ENCODE peak calls at places on chromosomes 12 and 14, in ten cellular contexts. I is cardiac muscle cell; E is Peyer's patch; T is tibial artery; X is uterus; Z is naive thymus-derived CD4-positive, alpha-beta T cell; Y is aorta; K is GM23338; B is small intestine; H is left ventricle myocardium inferior. Q is an unnamed sample.

GRCh38 chr12:12800406-12801180 is 12.6 kb upstream of the DDX47 start:
- DNase-seq in I (no peak), E (no peak), T (no peak), X (no peak), Z (no peak), Y (no peak), K (no peak), B (no peak), H (no peak), Q (no peak)

GRCh38 chr14:50099335-50099734 is 17.0 kb downstream of the VCPKMT start:
- DNase-seq in I (no peak), E (peak; percentile 66), T (no peak), X (no peak), Z (no peak), Y (no peak), K (no peak), B (peak; percentile 89), H (no peak), Q (no peak)

GRCh38 chr12:2795291-2796186 is 769 bp downstream of the FKBP4 start:
- DNase-seq in I (peak; percentile 86), E (peak; percentile 88), T (peak; percentile 81), X (peak; percentile 77), Z (peak; percentile 67), Y (peak; percentile 87), K (peak; percentile 79), B (peak; percentile 76), H (peak; percentile 87), Q (peak; percentile 82)

GRCh38 chr14:67251573-67252226 is 10.5 kb downstream of the PALS1 start:
- DNase-seq in I (no peak), E (no peak), T (no peak), X (no peak), Z (no peak), Y (no peak), K (peak; percentile 24), B (no peak), H (no peak), Q (no peak)

GRCh38 chr12:54984602-54985376 is at the start of gene TESPA1:
- DNase-seq in I (no peak), E (peak; percentile 52), T (peak; percentile 52), X (peak; percentile 31), Z (peak; percentile 94), Y (peak; percentile 80), K (no peak), B (peak; percentile 62), H (peak; percentile 60), Q (peak; percentile 79)

GRCh38 chr12:76303989-76304460 is 44.2 kb downstream of the BBS10 start:
- DNase-seq in I (no peak), E (no peak), T (no peak), X (no peak), Z (no peak), Y (no peak), K (no peak), B (no peak), H (no peak), Q (no peak)

GRCh38 chr12:79058342-79058741 is 193.8 kb downstream of the SYT1 start:
- DNase-seq in I (no peak), E (no peak), T (no peak), X (no peak), Z (no peak), Y (no peak), K (no peak), B (no peak), H (no peak), Q (no peak)

GRCh38 chr12:96078281-96078761 is 42.9 kb upstream of the LTA4H start:
- DNase-seq in I (no peak), E (no peak), T (no peak), X (peak; percentile 43), Z (no peak), Y (no peak), K (no peak), B (no peak), H (peak; percentile 60), Q (peak; percentile 54)

GRCh38 chr12:110266381-110266909 is 14.6 kb upstream of the ATP2A2 start:
- DNase-seq in I (no peak), E (no peak), T (no peak), X (no peak), Z (no peak), Y (no peak), K (no peak), B (no peak), H (no peak), Q (no peak)

GRCh38 chr14:62443796-62444195 is 601.5 kb downstream of the KCNH5 start:
- DNase-seq in I (no peak), E (no peak), T (no peak), X (no peak), Z (no peak), Y (no peak), K (no peak), B (no peak), H (no peak), Q (no peak)

GRCh38 chr12:119829439-119829838 is 47.7 kb downstream of the CIT start:
- DNase-seq in I (no peak), E (no peak), T (no peak), X (no peak), Z (no peak), Y (no peak), K (no peak), B (no peak), H (no peak), Q (no peak)
- H3K36me3 ChIP-seq in I (no peaks in the 10 kb centered on the region), E (no peaks in the 10 kb centered on the region), T (no peaks in the 10 kb centered on the region), X (no peaks in the 10 kb centered on the region), Z (no peaks in the 10 kb centered on the region), Y (no peaks in the 10 kb centered on the region), K (peaks cover 10% of the 10 kb centered on the region), B (no peaks in the 10 kb centered on the region), H (no peaks in the 10 kb centered on the region), Q (no peaks in the 10 kb centered on the region)

DNA sequence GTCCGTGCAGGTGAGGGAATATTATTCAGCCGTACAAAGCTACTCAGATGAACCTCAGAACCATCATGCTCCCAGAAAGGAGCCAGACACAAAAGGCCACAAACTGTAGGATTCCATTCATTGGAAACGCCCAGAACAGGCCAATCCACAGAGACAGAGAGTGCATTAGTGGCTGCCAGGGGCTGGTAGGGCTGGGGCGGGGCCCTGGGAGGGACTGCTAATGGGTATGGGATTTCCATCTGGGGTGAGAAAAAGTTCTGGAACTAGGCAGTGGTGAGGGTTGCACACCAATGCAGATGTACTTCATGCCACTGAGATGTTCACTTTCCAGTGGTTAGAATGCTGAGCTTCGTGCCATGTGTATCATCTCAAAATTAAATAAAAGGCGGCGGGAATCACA is 101.1 kb downstream of the RFLNA start:
- DNase-seq in I (no peak), E (no peak), T (no peak), X (no peak), Z (no peak), Y (no peak), K (no peak), B (peak; percentile 32), H (no peak), Q (no peak)
- H3K36me3 ChIP-seq in I (peaks cover 22% of the 10 kb centered on the region), E (no peaks in the 10 kb centered on the region), T (peaks cover 6% of the 10 kb centered on the region), X (no peaks in the 10 kb centered on the region), Z (no peaks in the 10 kb centered on the region), Y (no peaks in the 10 kb centered on the region), K (peaks cover 1% of the 10 kb centered on the region), B (peaks cover 5% of the 10 kb centered on the region), H (peaks cover 45% of the 10 kb centered on the region), Q (peaks cover 75% of the 10 kb centered on the region)

GRCh38 chr14:103708750-103709187 is 6.5 kb downstream of the XRCC3 start:
- DNase-seq in I (no peak), E (no peak), T (no peak), X (no peak), Z (no peak), Y (peak; percentile 51), K (no peak), B (no peak), H (peak; percentile 57), Q (no peak)

GRCh38 chr14:103705524-103706284 is 9.5 kb downstream of the XRCC3 start:
- DNase-seq in I (no peak), E (no peak), T (no peak), X (no peak), Z (no peak), Y (peak; percentile 44), K (no peak), B (no peak), H (peak; percentile 24), Q (no peak)

GRCh38 chr14:103709814-103710213 is 5.4 kb downstream of the XRCC3 start:
- DNase-seq in I (no peak), E (no peak), T (no peak), X (no peak), Z (no peak), Y (no peak), K (no peak), B (no peak), H (no peak), Q (no peak)

GRCh38 chr14:103706551-103707328 is 8.5 kb downstream of the XRCC3 start:
- DNase-seq in I (no peak), E (no peak), T (no peak), X (no peak), Z (no peak), Y (peak; percentile 46), K (no peak), B (no peak), H (no peak), Q (no peak)

DNA sequence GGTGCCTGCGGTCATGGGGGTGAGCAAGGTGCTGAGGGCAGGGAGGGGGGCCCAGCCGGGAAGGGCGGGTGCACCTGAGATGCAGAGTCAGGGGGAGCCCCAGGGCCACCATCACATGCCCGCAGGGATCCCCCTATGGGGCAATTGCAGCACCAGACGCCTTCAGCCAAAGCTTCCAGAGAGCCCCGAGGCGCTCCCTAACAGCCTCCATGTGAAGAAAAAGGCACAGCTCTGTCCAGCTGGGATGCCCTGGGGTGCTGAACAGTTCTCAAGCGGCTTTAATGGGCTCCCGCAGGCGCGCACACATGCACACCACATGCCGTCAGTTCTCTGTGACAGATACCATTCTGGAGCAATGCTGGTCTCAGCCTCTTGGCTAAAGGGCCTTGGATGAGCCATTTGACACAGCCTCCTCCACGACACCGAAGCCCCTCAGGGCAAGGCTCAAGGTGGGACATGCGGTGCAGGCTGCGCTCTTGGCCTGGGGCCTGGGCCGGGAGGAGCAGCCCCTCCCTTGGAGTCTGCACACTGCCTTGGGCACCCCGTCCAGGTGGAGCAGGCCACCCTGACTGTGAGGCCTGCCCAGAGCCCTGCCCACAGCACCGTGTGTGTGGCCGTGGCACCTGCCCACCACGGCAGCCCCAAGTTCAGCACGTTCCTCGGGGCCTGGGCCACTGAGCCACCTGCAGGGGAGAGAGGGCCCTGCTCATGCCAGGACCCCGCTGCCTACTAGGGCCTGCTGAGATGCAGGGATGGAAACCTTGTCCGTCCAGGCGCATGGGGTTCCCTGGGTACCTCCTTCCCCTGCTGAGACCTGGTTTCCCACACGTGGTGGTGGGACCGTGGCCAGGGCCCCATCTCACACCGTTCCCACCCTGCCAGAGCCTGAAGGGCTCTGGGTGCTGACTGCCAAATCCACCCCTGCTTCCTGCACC is 7.7 kb downstream of the XRCC3 start:
- DNase-seq in I (no peak), E (no peak), T (no peak), X (no peak), Z (no peak), Y (peak; percentile 38), K (no peak), B (no peak), H (peak; percentile 15), Q (no peak)
- H3K36me3 ChIP-seq in I (peaks cover 4% of the 10 kb centered on the region), E (no peaks in the 10 kb centered on the region), T (peaks cover 17% of the 10 kb centered on the region), X (no peaks in the 10 kb centered on the region), Z (no peaks in the 10 kb centered on the region), Y (no peaks in the 10 kb centered on the region), K (peaks cover 5% of the 10 kb centered on the region), B (no peaks in the 10 kb centered on the region), H (peaks cover 16% of the 10 kb centered on the region), Q (peaks cover 48% of the 10 kb centered on the region)

DNA sequence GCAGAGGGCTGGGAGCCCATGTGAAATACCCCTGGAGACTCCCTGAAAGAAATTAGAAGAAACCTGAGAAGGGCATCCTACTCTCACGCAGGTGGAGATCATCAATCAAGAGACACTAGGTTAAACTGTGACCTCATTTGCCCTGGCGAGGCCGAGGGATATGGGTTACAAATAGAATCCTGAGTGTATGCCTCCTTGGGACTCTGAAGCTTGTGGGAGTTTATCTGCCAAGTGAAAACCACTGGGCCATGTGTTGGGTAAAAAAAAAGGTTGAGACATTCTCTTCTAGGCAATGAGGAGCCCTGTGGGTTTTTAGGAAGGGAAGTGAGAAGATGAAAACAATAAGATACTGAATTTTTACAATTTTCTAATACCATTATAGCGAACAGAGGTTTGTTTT is 160.7 kb upstream of the ARID2 start:
- DNase-seq in I (no peak), E (no peak), T (no peak), X (no peak), Z (no peak), Y (no peak), K (no peak), B (no peak), H (no peak), Q (no peak)
- H3K36me3 ChIP-seq in I (no peaks in the 10 kb centered on the region), E (no peaks in the 10 kb centered on the region), T (no peaks in the 10 kb centered on the region), X (no peaks in the 10 kb centered on the region), Z (no peaks in the 10 kb centered on the region), Y (no peaks in the 10 kb centered on the region), K (no peaks in the 10 kb centered on the region), B (no peaks in the 10 kb centered on the region), H (no peaks in the 10 kb centered on the region), Q (no peaks in the 10 kb centered on the region)

Q was measured in lower lobe of right lung.